ENCODE peak calls at places on chromosomes 12 and 14, in six cellular contexts. T is astrocyte of the spinal cord, R is mesothelial cell of epicardium, K is BE2C, P is epithelial cell of esophagus, E is thoracic aorta. Z is an unnamed sample.
A peak's percentile ranks its signal among the peaks of the same experiment; 100 is the strongest.

GRCh38 chr12:95396849-95397498 is 77.0 kb upstream of the METAP2 start:
- DNase-seq in R (no peak), P (peak; percentile 95), E (no peak), K (no peak), T (peak; percentile 19), Z (no peak)

GRCh38 chr12:9869307-9870161 is at the start of gene CLEC2B:
- DNase-seq in T (peak; percentile 83), P (peak; percentile 96), E (no peak), R (no peak), K (no peak), Z (no peak)

GRCh38 chr12:54622463-54623183 is 12.1 kb downstream of the LACRT start:
- DNase-seq in K (no peak), T (no peak), E (no peak), R (no peak), P (peak; percentile 35), Z (no peak)

GRCh38 chr14:23160924-23161522 is 22.4 kb downstream of the SLC7A8 start:
- DNase-seq in R (no peak), K (no peak), E (no peak), T (peak; percentile 82), P (peak; percentile 95), Z (no peak)

GRCh38 chr12:98062464-98063245 is 452.7 kb upstream of the TMPO start:
- DNase-seq in T (no peak), R (no peak), K (no peak), E (no peak), P (no peak), Z (no peak)

GRCh38 chr14:78127233-78127632 is 42.9 kb upstream of the NRXN3 start:
- DNase-seq in E (no peak), K (no peak), P (no peak), R (no peak), T (no peak), Z (no peak)

GRCh38 chr14:103056322-103057027 is 874 bp downstream of the CDC42BPB start:
- DNase-seq in T (peak; percentile 73), P (peak; percentile 49), K (peak; percentile 91), R (peak; percentile 55), E (no peak), Z (no peak)

GRCh38 chr12:25994901-25995625 is 36.6 kb downstream of the RASSF8 start:
- DNase-seq in P (no peak), E (no peak), T (no peak), K (no peak), R (no peak), Z (no peak)

GRCh38 chr12:100953677-100954076 is 159.1 kb downstream of the ANO4 start:
- DNase-seq in P (no peak), K (no peak), T (no peak), E (no peak), R (no peak), Z (no peak)

GRCh38 chr14:29243355-29243754 is 476.8 kb downstream of the FOXG1 start:
- DNase-seq in P (peak; percentile 45), K (no peak), T (peak; percentile 48), E (no peak), R (no peak), Z (no peak)

GRCh38 chr14:22883191-22883976 is at the start of gene REM2:
- DNase-seq in T (no peak), R (no peak), P (no peak), E (no peak), K (peak; percentile 40), Z (no peak)

GRCh38 chr14:95291859-95292542 is 27.7 kb downstream of the CLMN start:
- DNase-seq in T (peak; percentile 73), R (no peak), K (peak; percentile 66), E (peak; percentile 17), P (peak; percentile 87), Z (no peak)

GRCh38 chr14:20118795-20119194 is 8.3 kb downstream of the OR4K17 start:
- DNase-seq in R (no peak), E (no peak), T (no peak), P (no peak), K (no peak), Z (no peak)

GRCh38 chr12:54306925-54307731 is 6.3 kb upstream of the NFE2 start:
- DNase-seq in P (peak; percentile 97), R (no peak), E (peak; percentile 29), K (peak; percentile 91), T (no peak), Z (no peak)

GRCh38 chr14:74882103-74882920 is 596 bp downstream of the DLST start:
- DNase-seq in K (peak; percentile 30), P (peak; percentile 85), R (peak; percentile 62), E (peak; percentile 22), T (peak; percentile 51), Z (no peak)

GRCh38 chr12:5220835-5221234 is 177.2 kb downstream of the KCNA5 start:
- DNase-seq in R (no peak), K (no peak), T (no peak), E (no peak), P (no peak), Z (no peak)

GRCh38 chr12:30138483-30138882 is 354.7 kb upstream of the TMTC1 start:
- DNase-seq in E (no peak), P (no peak), R (no peak), K (no peak), T (no peak), Z (no peak)

GRCh38 chr12:30136661-30137060 is 352.9 kb upstream of the TMTC1 start:
- DNase-seq in T (no peak), P (no peak), K (no peak), E (no peak), R (no peak), Z (no peak)

DNA sequence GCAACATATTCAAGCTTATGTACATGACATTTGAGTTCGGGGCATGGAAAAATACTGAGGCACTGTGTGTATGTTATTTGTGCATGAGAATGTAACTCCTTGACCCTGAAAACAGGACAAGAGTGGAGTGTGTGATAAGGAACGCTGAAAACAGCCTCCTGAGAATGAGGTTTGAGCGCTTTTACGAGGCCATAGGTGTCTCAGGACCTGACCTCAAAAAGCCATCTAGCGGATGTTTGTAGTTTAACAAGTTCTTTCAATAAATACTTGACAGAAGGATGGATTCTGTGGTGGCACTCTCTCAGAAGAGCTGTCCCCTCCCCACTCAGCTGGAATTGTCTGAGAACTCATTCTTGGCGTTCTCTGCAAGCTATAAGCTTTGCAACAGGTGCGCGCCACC is 350.5 kb upstream of the TMTC1 start:
- DNase-seq in R (no peak), K (no peak), T (no peak), P (peak; percentile 3), E (no peak), Z (no peak)
- TF ChIP-seq CTCF in R (no peak), K (no peak), T (no peak), P (no peak), E (no peak), Z (no peak)

GRCh38 chr12:6752931-6753771 is at the start of gene MLF2:
- DNase-seq in R (peak; percentile 99), T (peak; percentile 100), E (peak; percentile 94), K (peak; percentile 98), P (peak; percentile 99), Z (peak; percentile 99)

GRCh38 chr12:6750506-6750905 is 2.4 kb downstream of the MLF2 start:
- DNase-seq in T (no peak), R (no peak), E (no peak), P (peak; percentile 70), K (no peak), Z (no peak)

GRCh38 chr12:6751767-6752166 is 1.2 kb downstream of the MLF2 start:
- DNase-seq in P (no peak), R (no peak), T (no peak), E (no peak), K (no peak), Z (no peak)

GRCh38 chr12:6753772-6754356 is 923 bp upstream of the MLF2 start:
- DNase-seq in R (no peak), K (no peak), T (no peak), E (no peak), P (no peak), Z (no peak)

DNA sequence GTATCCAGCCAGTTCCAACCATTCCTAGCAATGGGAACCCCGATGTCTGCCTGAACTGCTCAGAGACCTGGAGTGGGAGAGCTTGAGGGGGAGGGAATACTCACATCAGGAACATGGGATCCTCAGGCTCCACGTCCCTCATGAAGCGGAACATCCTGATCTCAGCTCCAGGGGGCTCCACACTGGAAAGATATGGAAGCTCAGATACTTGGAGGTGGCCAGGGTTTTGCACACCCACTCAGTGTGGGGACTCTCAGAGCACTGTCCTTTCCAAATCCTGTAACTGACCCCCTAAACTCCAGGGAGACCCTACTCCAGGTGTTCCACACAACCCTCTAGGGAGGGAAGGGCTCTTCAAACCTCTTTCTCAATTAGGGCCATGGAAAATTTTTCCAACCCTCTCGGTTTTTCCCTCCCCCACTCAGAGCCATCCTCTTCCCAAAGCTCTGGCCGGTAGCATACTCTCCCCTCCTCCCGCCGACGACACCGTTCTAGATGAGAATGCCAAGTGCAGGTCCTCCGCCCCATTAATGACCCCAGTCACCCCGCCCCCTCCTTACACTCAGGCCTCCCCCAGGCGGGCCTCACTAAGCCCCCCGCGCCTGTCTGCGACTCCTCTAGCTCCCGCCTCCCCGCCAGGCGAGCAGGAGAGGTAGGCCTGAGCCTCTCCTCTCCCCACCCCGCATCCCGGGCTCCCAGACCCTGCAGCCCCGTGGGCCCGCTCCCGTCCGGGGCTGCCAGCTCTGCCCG is 585 bp downstream of the MLF2 start:
- DNase-seq in P (peak; percentile 35), E (no peak), R (peak; percentile 69), T (peak; percentile 52), K (peak; percentile 61), Z (no peak)
- TF ChIP-seq CTCF in P (peak; percentile 36), E (no peak), R (no peak), T (peak; percentile 61), K (peak; percentile 63), Z (peak; percentile 57)

GRCh38 chr12:56256326-56256960 is 1.7 kb downstream of the ANKRD52 start:
- DNase-seq in E (no peak), P (peak; percentile 13), K (no peak), R (no peak), T (peak; percentile 46), Z (no peak)
- TF ChIP-seq CTCF in E (no peak), P (no peak), K (peak; percentile 10), R (no peak), T (no peak), Z (peak; percentile 14)

GRCh38 chr12:120522568-120522967 is 6.4 kb downstream of the COQ5 start:
- DNase-seq in K (no peak), T (no peak), P (no peak), E (no peak), R (no peak), Z (no peak)
- TF ChIP-seq CTCF in K (no peak), T (no peak), P (no peak), E (no peak), R (no peak), Z (no peak)